ENCODE peak calls at places on chromosomes 2 and 18, in four cellular contexts. W is body of pancreas, K is heart left ventricle, T is ovary. X is an unnamed sample.

GRCh38 chr2:111227716-111228141 is 107.0 kb downstream of the BCL2L11 start:
- DNase-seq in T (no peak), K (no peak), W (no peak), X (no peak)

GRCh38 chr18:8615397-8616025 is 6.3 kb downstream of the RAB12 start:
- DNase-seq in K (no peak), W (no peak), T (peak; percentile 17), X (peak; percentile 83)

GRCh38 chr2:69490486-69490885 is 53.3 kb upstream of the NFU1 start:
- DNase-seq in K (no peak), T (no peak), W (no peak), X (no peak)

GRCh38 chr2:83900859-83901258 is 558.2 kb downstream of the SUCLG1 start:
- DNase-seq in W (no peak), T (no peak), K (no peak), X (no peak)

GRCh38 chr18:9898792-9899549 is 13.2 kb downstream of the TXNDC2 start:
- DNase-seq in K (no peak), T (no peak), W (no peak), X (peak; percentile 78)

GRCh38 chr2:29844713-29845320 is 76.6 kb downstream of the ALK start:
- DNase-seq in W (no peak), K (no peak), T (no peak), X (no peak)

GRCh38 chr2:8821276-8822217 is 15.9 kb downstream of the KIDINS220 start:
- DNase-seq in W (peak; percentile 85), T (peak; percentile 57), K (peak; percentile 63), X (no peak)

GRCh38 chr2:176085120-176085788 is 1.5 kb upstream of the EVX2 start:
- DNase-seq in W (no peak), K (no peak), T (no peak), X (no peak)

GRCh38 chr2:33321236-33321731 is 155.2 kb upstream of the RASGRP3 start:
- DNase-seq in T (no peak), K (no peak), W (no peak), X (no peak)

GRCh38 chr18:31077883-31078282 is 24.3 kb downstream of the DSC2 start:
- DNase-seq in K (no peak), T (no peak), W (no peak), X (no peak)

GRCh38 chr2:238247841-238248440 is 8.1 kb upstream of the HES6 start:
- DNase-seq in T (no peak), W (no peak), K (peak; percentile 21), X (no peak)

GRCh38 chr2:110999626-111000025 is 121.1 kb upstream of the BCL2L11 start:
- DNase-seq in K (no peak), W (no peak), T (no peak), X (no peak)

GRCh38 chr18:43661570-43661969 is 384.3 kb upstream of the SYT4 start:
- DNase-seq in T (no peak), W (peak; percentile 13), K (no peak), X (peak; percentile 25)

DNA sequence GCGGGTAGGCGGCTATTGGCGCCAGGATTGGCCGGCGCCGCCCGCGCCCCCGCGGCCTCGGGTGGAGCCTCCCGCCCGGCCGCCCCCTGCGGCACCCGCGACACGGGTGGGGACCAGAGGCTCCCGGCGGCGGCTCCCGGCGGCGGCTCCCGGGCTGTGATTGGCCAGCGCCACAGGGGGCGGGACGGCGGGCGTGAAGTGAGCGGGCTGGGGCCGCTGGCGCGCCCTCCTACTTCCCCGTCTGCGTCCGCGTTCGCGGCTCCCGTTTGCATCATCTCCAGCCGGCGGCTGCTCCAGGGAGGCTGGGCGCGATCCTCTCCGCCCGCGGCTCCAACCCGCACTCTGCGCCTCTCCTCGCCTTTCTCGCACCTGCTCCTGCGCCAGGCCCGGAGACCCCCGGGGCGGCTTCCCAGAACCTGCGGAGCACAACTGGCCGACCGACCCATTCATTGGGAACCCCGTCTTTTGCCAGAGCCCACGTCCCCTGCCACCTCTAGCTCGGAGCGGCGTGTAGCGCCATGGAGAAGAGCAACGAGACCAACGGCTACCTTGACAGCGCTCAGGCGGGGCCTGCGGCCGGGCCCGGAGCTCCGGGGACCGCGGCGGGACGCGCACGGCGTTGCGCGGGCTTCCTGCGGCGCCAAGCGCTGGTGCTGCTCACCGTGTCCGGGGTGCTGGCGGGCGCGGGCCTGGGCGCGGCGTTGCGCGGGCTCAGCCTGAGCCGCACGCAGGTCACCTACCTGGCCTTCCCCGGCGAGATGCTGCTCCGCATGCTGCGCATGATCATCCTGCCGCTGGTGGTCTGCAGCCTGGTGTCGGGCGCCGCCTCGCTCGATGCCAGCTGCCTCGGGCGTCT is at the start of gene SLC1A4:
- DNase-seq in T (peak; percentile 94), W (peak; percentile 92), K (peak; percentile 97), X (peak; percentile 95)
- TF ChIP-seq POLR2A in T (peak; percentile 21), W (peak; percentile 81), K (peak; percentile 42), X (peak; percentile 52)

DNA sequence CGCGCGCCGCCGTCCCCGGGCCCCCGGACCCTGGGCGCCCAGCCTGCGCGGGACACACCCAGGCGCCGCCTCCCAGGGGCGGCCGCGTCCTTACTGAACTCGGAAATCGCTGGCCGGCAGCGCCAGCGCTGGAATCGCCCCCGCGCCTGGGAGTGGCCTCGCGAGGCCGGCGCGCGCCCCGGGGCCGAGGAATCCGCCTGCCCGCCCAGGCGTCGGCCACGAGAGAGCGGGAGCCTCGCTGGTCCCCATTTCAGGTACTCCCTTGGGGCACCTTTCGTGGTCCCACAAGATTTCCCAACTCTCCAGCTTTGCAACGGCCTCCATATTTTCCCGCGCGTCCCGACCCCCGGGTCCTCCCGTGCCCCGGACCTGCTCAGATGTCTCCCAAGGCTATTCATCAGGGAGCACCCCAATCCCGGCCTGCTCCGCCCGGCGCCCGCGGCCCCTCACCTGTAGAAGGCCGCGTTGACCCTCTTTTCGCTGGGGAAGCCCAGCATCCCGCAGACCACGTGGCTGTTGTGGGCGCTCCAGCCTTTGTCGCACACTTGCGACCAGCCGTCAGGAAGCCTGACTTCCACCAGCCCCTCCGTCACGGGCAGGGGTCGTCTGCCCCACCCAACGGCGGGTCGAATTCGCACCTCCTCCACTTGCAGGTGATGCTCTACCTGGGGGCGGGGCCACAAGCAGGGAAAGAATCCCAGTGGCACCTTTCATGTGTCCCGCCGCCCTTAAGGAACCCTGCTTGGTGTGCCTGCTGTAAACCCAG is 4.6 kb downstream of the LOXL3 start:
- DNase-seq in W (peak; percentile 63), K (peak; percentile 82), T (peak; percentile 58), X (peak; percentile 81)
- TF ChIP-seq POLR2A in W (peak; percentile 32), K (no peak), T (peak; percentile 18), X (peak; percentile 41)

DNA sequence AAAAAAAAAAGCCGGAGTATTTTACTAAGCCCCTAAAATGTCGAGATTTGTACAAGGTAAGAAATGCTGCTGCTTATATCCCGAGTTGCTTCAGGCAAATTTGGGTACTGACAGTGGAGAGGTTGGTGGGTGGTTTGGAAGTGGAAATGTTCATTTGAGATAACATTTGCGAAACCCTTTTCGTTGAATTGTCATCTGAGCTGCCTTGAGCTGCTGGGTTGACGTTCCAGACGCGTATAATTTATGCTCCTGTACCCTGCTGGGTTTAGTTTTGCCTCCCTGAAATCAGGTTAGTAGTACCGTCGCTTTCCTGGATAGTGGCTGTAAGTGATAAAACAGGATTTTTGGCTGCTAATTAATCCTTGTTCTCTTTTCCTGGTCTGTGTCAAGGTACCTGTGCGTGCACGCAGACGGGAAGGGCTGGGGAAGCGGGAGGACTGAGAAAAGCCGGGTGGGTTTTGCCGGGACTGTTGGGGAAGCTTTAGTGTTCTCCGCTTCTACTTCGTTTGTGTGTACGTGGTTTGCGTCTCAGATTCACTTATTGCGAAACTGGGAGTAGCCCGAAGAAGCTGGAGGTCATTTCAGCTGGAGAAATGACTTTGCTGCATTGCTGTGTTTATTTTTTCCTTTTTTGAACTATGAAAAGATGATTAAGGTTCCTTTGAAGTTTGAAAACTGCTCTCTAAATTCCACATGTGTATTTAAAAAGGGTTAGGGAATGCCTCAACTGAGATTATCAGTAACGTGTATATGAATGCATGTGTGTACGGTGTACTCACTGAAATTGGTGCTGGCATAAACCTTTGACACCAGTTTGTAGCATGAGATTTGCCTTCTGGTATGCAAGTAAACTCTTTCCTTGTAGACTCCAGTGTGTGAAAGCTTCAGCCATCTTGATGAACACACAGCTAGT is 709 bp downstream of the UGP2 start:
- DNase-seq in W (peak; percentile 51), K (peak; percentile 38), T (peak; percentile 42), X (peak; percentile 70)
- TF ChIP-seq POLR2A in W (no peak), K (no peak), T (peak; percentile 75), X (no peak)

DNA sequence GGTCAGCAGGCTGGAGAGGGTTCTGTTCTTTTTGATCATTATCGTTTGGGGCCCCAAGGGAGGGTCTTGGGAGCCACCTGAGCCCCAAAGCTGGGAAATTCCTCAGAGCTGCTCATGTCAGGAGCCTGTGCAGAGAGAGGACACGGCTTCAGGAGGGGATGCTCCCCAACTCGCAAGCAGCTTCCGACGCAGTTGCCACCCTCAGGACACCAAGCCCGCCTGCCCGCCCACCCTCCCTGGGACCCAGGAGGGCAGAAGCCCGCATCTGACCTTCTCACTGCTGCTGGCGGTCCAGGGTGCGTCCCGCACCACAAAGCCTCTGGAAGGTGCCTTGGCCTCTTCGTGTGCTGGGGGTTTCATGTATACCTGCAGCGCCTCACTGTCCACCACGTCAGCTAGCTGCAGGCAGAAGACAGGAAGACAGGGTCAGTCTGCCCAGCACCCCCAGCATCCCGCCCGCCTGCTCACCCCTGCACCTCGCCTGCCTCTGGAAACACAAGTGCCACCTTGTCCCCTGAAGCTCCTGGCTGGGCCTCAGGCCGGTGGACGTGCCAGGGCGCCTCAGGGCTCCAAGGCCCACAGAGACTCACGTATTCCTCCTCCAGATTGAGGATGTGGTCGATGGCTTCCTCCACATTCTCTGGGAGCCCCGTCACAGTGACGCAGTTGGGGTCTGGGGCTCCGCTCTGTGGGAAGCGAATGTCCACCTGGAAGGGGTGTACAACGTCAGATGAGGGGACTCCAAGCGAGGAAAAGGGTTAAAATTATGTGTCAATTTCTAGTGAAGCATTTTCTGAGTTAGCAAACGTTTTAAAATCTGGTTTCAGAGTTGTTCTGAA is 41.3 kb downstream of the ANO7 start:
- DNase-seq in T (no peak), K (no peak), W (no peak), X (no peak)
- TF ChIP-seq POLR2A in T (no peak), K (no peak), W (no peak), X (no peak)

GRCh38 chr2:24015562-24016375 is 5.9 kb downstream of the MFSD2B start:
- DNase-seq in K (no peak), W (no peak), T (no peak), X (no peak)
- TF ChIP-seq POLR2A in K (no peak), W (no peak), T (no peak), X (peak; percentile 25)

GRCh38 chr2:216507220-216508143 is 8.8 kb downstream of the RPL37A start:
- DNase-seq in K (no peak), T (no peak), W (no peak), X (peak; percentile 25)
- TF ChIP-seq POLR2A in K (no peak), T (no peak), W (no peak), X (peak; percentile 40)

GRCh38 chr2:169827272-169828140 is at the start of gene UBR3:
- DNase-seq in W (peak; percentile 94), K (peak; percentile 95), T (peak; percentile 93), X (peak; percentile 97)
- TF ChIP-seq POLR2A in W (peak; percentile 87), K (no peak), T (peak; percentile 68), X (peak; percentile 73)

DNA sequence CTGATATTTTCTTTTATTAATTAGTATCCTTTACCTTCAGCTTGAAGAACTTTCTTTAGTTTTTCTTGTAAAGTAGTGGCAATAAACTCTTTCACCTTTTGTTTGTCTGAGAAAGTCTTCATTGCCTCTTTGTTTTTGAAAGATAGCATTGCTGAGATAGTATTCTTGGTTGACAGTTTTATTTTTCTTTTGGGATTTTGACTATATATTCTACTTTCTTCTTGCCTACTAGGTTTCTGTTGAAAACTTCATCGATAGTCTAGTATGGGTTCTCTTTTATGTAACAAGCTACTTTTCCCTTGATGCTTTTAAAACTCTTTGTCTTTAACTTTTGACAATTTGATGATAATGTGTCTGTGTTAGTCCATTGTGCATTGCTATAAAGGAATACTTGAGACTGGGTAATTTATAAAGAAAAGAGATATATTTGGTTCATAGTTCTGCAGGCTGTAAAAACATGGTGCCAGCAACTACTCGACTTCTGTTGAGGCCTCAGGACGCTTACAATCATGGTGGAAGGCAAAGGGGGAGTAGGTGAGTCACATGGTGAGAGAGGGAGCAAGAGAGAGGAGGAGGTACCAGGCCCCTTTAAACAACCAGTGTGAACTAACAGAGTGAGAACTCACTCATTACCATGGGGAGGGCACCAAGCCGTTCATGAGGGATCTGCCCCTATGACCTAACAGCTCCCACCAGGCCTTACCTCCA is 12.0 kb downstream of the CCDC150 start:
- DNase-seq in K (no peak), W (no peak), T (no peak), X (no peak)
- TF ChIP-seq POLR2A in K (no peak), W (no peak), T (no peak), X (no peak)

X was measured in erythroblast.